ENCODE peak calls at places on chromosomes 7 and 10, in four cellular contexts. M is H1, I is GM12878, E is K562. G is an unnamed sample.

GRCh38 chr7:66631471-66631870 is 2.8 kb downstream of the KCTD7 start:
- DNase-seq in M (no peak), I (no peak), E (no peak), G (no peak)

GRCh38 chr7:47915066-47915976 is 32.9 kb downstream of the PKD1L1 start:
- DNase-seq in I (no peak), M (no peak), E (no peak), G (no peak)

GRCh38 chr7:140074780-140075179 is 12.0 kb upstream of the PARP12 start:
- DNase-seq in E (no peak), I (no peak), M (no peak), G (peak; percentile 32)

GRCh38 chr10:33335550-33335799 is 1.0 kb upstream of the NRP1 start:
- DNase-seq in E (no peak), I (no peak), M (no peak), G (no peak)

GRCh38 chr7:27174077-27175004 is at the start of gene HOXA10:
- DNase-seq in M (peak; percentile 69), E (no peak), I (no peak), G (no peak)

GRCh38 chr7:34837316-34837715 is 179.3 kb downstream of the NPSR1 start:
- DNase-seq in M (no peak), E (no peak), I (no peak), G (no peak)

GRCh38 chr10:101939718-101940117 is 96.1 kb upstream of the KCNIP2 start:
- DNase-seq in M (no peak), I (no peak), E (no peak), G (no peak)

GRCh38 chr7:143418681-143419458 is 10.2 kb upstream of the EPHA1 start:
- DNase-seq in E (no peak), M (no peak), I (no peak), G (no peak)

GRCh38 chr7:30391806-30392205 is 86.8 kb downstream of the NOD1 start:
- DNase-seq in E (no peak), M (no peak), I (no peak), G (no peak)

GRCh38 chr10:101558671-101559595 is 29.1 kb downstream of the POLL start:
- DNase-seq in I (no peak), M (peak; percentile 44), E (no peak), G (no peak)

GRCh38 chr7:134779741-134780065 is 269 bp downstream of the CALD1 start:
- DNase-seq in M (no peak), E (no peak), I (no peak), G (no peak)

GRCh38 chr7:148447221-148447845 is 143.2 kb upstream of the C7orf33 start:
- DNase-seq in I (peak; percentile 5), M (no peak), E (no peak), G (no peak)

GRCh38 chr7:50650057-50650664 is 85.0 kb upstream of the DDC start:
- DNase-seq in I (no peak), M (no peak), E (no peak), G (no peak)

GRCh38 chr10:102347236-102347828 is 48.2 kb upstream of the NFKB2 start:
- DNase-seq in I (no peak), M (peak; percentile 54), E (peak; percentile 22), G (peak; percentile 38)

GRCh38 chr7:13327669-13328068 is 640.2 kb downstream of the ARL4A start:
- DNase-seq in E (no peak), M (no peak), I (no peak), G (peak; percentile 1)

GRCh38 chr10:76420725-76421124 is 989.3 kb downstream of the LRMDA start:
- DNase-seq in I (no peak), E (no peak), M (no peak), G (no peak)

GRCh38 chr7:39663263-39663662 is 39.9 kb downstream of the RALA start:
- DNase-seq in E (no peak), I (no peak), M (no peak), G (no peak)

GRCh38 chr10:84334806-84335205 is 6.4 kb downstream of the CCSER2 start:
- DNase-seq in I (no peak), M (no peak), E (no peak), G (no peak)

GRCh38 chr10:74439213-74439612 is 288.2 kb downstream of the ADK start:
- DNase-seq in I (no peak), E (no peak), M (no peak), G (no peak)

GRCh38 chr10:21092683-21093524 is 195.8 kb upstream of the NEBL start:
- DNase-seq in E (no peak), M (no peak), I (no peak), G (no peak)

GRCh38 chr10:103765981-103766380 is 89.4 kb downstream of the SH3PXD2A start:
- DNase-seq in E (no peak), I (no peak), M (no peak), G (peak; percentile 12)

GRCh38 chr7:117564080-117564479 is 84.3 kb downstream of the CFTR start:
- DNase-seq in M (no peak), I (no peak), E (no peak), G (no peak)

GRCh38 chr7:16753102-16753931 is at the start of gene TSPAN13:
- DNase-seq in E (peak; percentile 95), M (peak; percentile 90), I (no peak), G (peak; percentile 25)

GRCh38 chr7:80018941-80019808 is 115.5 kb upstream of the GNAI1 start:
- DNase-seq in E (peak; percentile 69), M (peak; percentile 66), I (no peak), G (peak; percentile 64)

GRCh38 chr7:44678468-44679179 is 70.0 kb upstream of the ZMIZ2 start:
- DNase-seq in E (no peak), I (no peak), M (no peak), G (peak; percentile 86)

GRCh38 chr10:80278480-80278879 is 11.0 kb downstream of the MAT1A start:
- DNase-seq in M (no peak), E (no peak), I (no peak), G (no peak)

GRCh38 chr10:43340101-43340500 is 31.3 kb upstream of the FXYD4 start:
- DNase-seq in E (no peak), M (no peak), I (no peak), G (no peak)

GRCh38 chr10:43336061-43336460 is 35.4 kb upstream of the FXYD4 start:
- DNase-seq in I (no peak), E (no peak), M (no peak), G (no peak)

GRCh38 chr10:43336641-43337318 is 34.7 kb upstream of the FXYD4 start:
- DNase-seq in M (no peak), E (no peak), I (no peak), G (no peak)

GRCh38 chr10:43339136-43339535 is 32.3 kb upstream of the FXYD4 start:
- DNase-seq in E (no peak), I (no peak), M (no peak), G (no peak)

GRCh38 chr10:43338117-43338516 is 33.3 kb upstream of the FXYD4 start:
- DNase-seq in I (no peak), E (no peak), M (no peak), G (no peak)
- TF ChIP-seq CHD1 in I (no peak), E (no peak), M (no peak), G (no peak)

DNA sequence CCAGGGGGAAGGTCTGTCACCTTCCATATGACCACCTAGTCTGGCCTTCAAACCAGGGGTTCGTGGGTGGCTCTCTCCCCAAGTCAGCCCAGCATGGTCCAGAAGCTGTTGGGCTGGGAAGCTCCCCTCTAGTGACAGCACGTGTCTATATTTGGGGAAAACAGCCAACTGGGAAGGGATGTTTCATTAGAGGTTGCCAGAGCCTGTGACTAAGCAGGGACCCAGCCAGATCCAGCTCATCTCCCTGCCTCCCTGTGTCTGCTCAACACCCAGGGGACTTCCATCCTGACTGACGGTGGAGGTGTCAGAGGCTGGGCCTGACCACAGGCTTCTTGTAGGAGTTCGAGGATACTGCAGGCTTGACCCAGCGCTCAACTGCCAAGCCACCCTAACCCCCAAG is 10.5 kb downstream of the STYXL1 start:
- DNase-seq in I (no peak), M (no peak), E (no peak), G (peak; percentile 92)
- TF ChIP-seq CHD1 in I (no peak), M (no peak), E (no peak), G (no peak)

GRCh38 chr10:96500519-96500918 is 13.2 kb downstream of the TLL2 start:
- DNase-seq in I (no peak), M (no peak), E (no peak), G (no peak)
- TF ChIP-seq CHD1 in I (no peak), M (no peak), E (no peak), G (no peak)

GRCh38 chr7:2628891-2629290 is 2.9 kb upstream of the TTYH3 start:
- DNase-seq in I (no peak), M (no peak), E (no peak), G (no peak)
- TF ChIP-seq CHD1 in I (no peak), M (no peak), E (no peak), G (no peak)